ENCODE peak calls at places on chromosome 5, in eight cellular contexts. Y is iPS-NIHi11; W is activated T-cell treated with anti-CD3 and anti-CD28 coated beads for 1 hour; M is HT1080; Z is GM23338; S is aorta; J is stimulated activated naive CD8-positive, alpha-beta T cell treated with anti-CD3 and anti-CD28 coated beads, Interleukin-15, amount 100 ng/mL, for 72 hours; L is activated T-helper 1 cell treated with anti-CD3 and anti-CD28 coated beads, Interleukin-2, amount 50 U/mL, for 16 hours. D is an unnamed sample.
A peak's percentile ranks its signal among the peaks of the same experiment; 100 is the strongest.

GRCh38 chr5:40853632-40854192 is 12.5 kb downstream of the CARD6 start:
- DNase-seq in Z (no peak), M (peak; percentile 11), W (no peak), L (no peak), J (no peak), Y (no peak), S (no peak), D (no peak)

GRCh38 chr5:99334936-99335335 is 406.1 kb upstream of the CHD1 start:
- DNase-seq in W (no peak), Z (no peak), L (no peak), M (no peak), S (peak; percentile 43), Y (no peak), J (no peak), D (no peak)

GRCh38 chr5:95369796-95370195 is 21.4 kb upstream of the FAM81B start:
- DNase-seq in S (no peak), Y (no peak), Z (no peak), W (no peak), J (no peak), L (no peak), M (no peak), D (no peak)

GRCh38 chr5:171192111-171192510 is 116.9 kb upstream of the TLX3 start:
- DNase-seq in S (no peak), M (no peak), Y (no peak), W (no peak), J (no peak), Z (no peak), L (no peak), D (no peak)

GRCh38 chr5:176675676-176676360 is 28.5 kb downstream of the TSPAN17 start:
- DNase-seq in M (peak; percentile 44), W (no peak), J (no peak), S (no peak), Y (peak; percentile 70), L (no peak), Z (peak; percentile 86), D (peak; percentile 69)

GRCh38 chr5:112642885-112643284 is 94.8 kb upstream of the APC start:
- DNase-seq in Y (no peak), Z (no peak), S (no peak), L (no peak), M (no peak), J (no peak), W (no peak), D (no peak)

GRCh38 chr5:172175263-172175719 is 12.7 kb downstream of the STK10 start:
- DNase-seq in W (peak; percentile 80), S (peak; percentile 80), M (no peak), L (peak; percentile 83), Y (no peak), Z (no peak), J (peak; percentile 78), D (peak; percentile 26)

GRCh38 chr5:78603636-78604175 is 44.9 kb downstream of the LHFPL2 start:
- DNase-seq in J (no peak), Z (no peak), Y (no peak), S (no peak), M (no peak), W (no peak), L (no peak), D (no peak)

GRCh38 chr5:2817031-2817603 is 65.6 kb upstream of the IRX2 start:
- DNase-seq in Z (no peak), M (no peak), S (no peak), J (no peak), W (no peak), Y (no peak), L (no peak), D (no peak)

GRCh38 chr5:51651476-51651875 is 268.2 kb downstream of the ISL1 start:
- DNase-seq in L (no peak), S (no peak), Z (no peak), M (peak; percentile 8), W (no peak), J (no peak), Y (no peak), D (no peak)

GRCh38 chr5:34811691-34812090 is 27.3 kb upstream of the TTC23L start:
- DNase-seq in S (no peak), Z (no peak), Y (no peak), M (no peak), L (no peak), W (no peak), J (no peak), D (no peak)

D was measured in H54.